ENCODE peak calls at places on chromosomes 7 and 10, in four cellular contexts. S is Calu3, W is NCI-H460, J is NCI-H2081. P is an unnamed sample.

GRCh38 chr7:51014811-51015210 is 232.1 kb upstream of the GRB10 start:
- DNase-seq in J (no peak), W (no peak), S (no peak), P (no peak)

GRCh38 chr10:106873770-106874717 is 290.5 kb downstream of the SORCS1 start:
- DNase-seq in J (no peak), W (no peak), S (no peak), P (no peak)

GRCh38 chr7:24891173-24891787 is 88.7 kb downstream of the OSBPL3 start:
- DNase-seq in J (peak), W (no peak), S (no peak), P (no peak)

GRCh38 chr7:14902589-14902963 is at the start of gene DGKB:
- DNase-seq in S (no peak), J (peak), W (no peak), P (peak)

GRCh38 chr10:7407368-7408002 is 3.3 kb downstream of the SFMBT2 start:
- DNase-seq in W (no peak), S (no peak), J (no peak), P (peak)

GRCh38 chr7:157436763-157437480 is 100.1 kb downstream of the DNAJB6 start:
- DNase-seq in W (no peak), S (no peak), J (no peak), P (no peak)

GRCh38 chr10:76119515-76119914 is 688.1 kb downstream of the LRMDA start:
- DNase-seq in J (no peak), S (no peak), W (no peak), P (peak)

GRCh38 chr10:10564081-10564480 is 453.6 kb upstream of the CELF2 start:
- DNase-seq in W (no peak), S (no peak), J (no peak), P (peak)

GRCh38 chr10:79070611-79071534 is 2.1 kb downstream of the ZMIZ1 start:
- DNase-seq in S (peak), J (peak), W (peak), P (peak)